ENCODE peak calls at places on chromosomes 12 and 14, in nine cellular contexts. I, L, Y, T, O, H, D, P and U are unnamed samples.

GRCh38 chr14:104392396-104393198 is 187.0 kb upstream of the C14orf180 start:
- DNase-seq in L (no peak), H (no peak), D (no peak), T (no peak), P (no peak), Y (no peak), I (no peak), O (no peak), U (no peak)

GRCh38 chr14:68670344-68670725 is 122.5 kb downstream of the ZFP36L1 start:
- DNase-seq in P (no peak), T (no peak), Y (no peak), D (no peak), H (no peak), L (no peak), O (no peak), I (no peak), U (no peak)

GRCh38 chr12:3054374-3054773 is 22.8 kb upstream of the TSPAN9 start:
- DNase-seq in O (no peak), P (no peak), I (no peak), H (no peak), T (no peak), D (no peak), Y (no peak), L (no peak), U (no peak)

GRCh38 chr14:82366803-82367202 is 833.1 kb upstream of the SEL1L start:
- DNase-seq in I (no peak), P (no peak), D (no peak), T (no peak), H (no peak), L (no peak), O (no peak), Y (no peak), U (no peak)

GRCh38 chr12:53213348-53213747 is 6.3 kb upstream of the ITGB7 start:
- DNase-seq in L (peak), O (peak), D (peak), T (peak), H (peak), Y (peak), P (no peak), I (peak), U (no peak)

GRCh38 chr12:2654741-2655140 is 140.0 kb upstream of the FKBP4 start:
- DNase-seq in P (no peak), D (no peak), I (no peak), Y (no peak), T (no peak), L (no peak), H (no peak), O (no peak), U (no peak)

GRCh38 chr12:56007148-56007891 is 10.2 kb downstream of the SUOX start:
- DNase-seq in H (peak), D (peak), P (peak), T (peak), I (peak), L (peak), Y (peak), O (peak), U (no peak)

GRCh38 chr12:2779281-2779680 is 15.5 kb upstream of the FKBP4 start:
- DNase-seq in P (no peak), T (no peak), I (no peak), H (no peak), O (no peak), L (no peak), Y (no peak), D (no peak), U (no peak)

GRCh38 chr12:81502912-81503695 is 256.0 kb downstream of the PPFIA2 start:
- DNase-seq in D (no peak), P (no peak), I (no peak), O (no peak), Y (no peak), H (no peak), L (no peak), T (peak), U (peak)

GRCh38 chr12:101781834-101782543 is 42.7 kb upstream of the SYCP3 start:
- DNase-seq in D (no peak), T (peak), H (no peak), O (no peak), I (no peak), Y (no peak), P (no peak), L (no peak), U (no peak)

GRCh38 chr12:45681469-45681868 is 48.0 kb upstream of the ARID2 start:
- DNase-seq in Y (no peak), T (peak), I (no peak), O (no peak), D (no peak), P (no peak), H (no peak), L (no peak), U (no peak)

GRCh38 chr12:68617160-68617926 is 6.6 kb downstream of the RAP1B start:
- DNase-seq in D (no peak), P (no peak), O (no peak), L (no peak), H (no peak), T (peak), I (no peak), Y (no peak), U (no peak)

GRCh38 chr12:83404521-83404920 is 717.8 kb downstream of the TMTC2 start:
- DNase-seq in P (no peak), O (no peak), D (no peak), Y (no peak), H (no peak), I (no peak), T (no peak), L (no peak), U (no peak)

GRCh38 chr12:38904932-38905479 is 385 bp downstream of the CPNE8 start:
- DNase-seq in P (peak), Y (peak), H (peak), O (peak), T (no peak), I (peak), D (peak), L (peak), U (no peak)

GRCh38 chr14:39175445-39176262 is 600 bp downstream of the PNN start:
- DNase-seq in P (no peak), L (no peak), I (no peak), O (no peak), H (peak), D (no peak), T (peak), Y (peak), U (no peak)

GRCh38 chr12:95582230-95583058 is 31.2 kb upstream of the USP44 start:
- DNase-seq in L (no peak), O (no peak), T (peak), H (no peak), P (peak), Y (no peak), I (no peak), D (no peak), U (no peak)

GRCh38 chr12:111450676-111451075 is 45.0 kb downstream of the SH2B3 start:
- DNase-seq in O (no peak), P (no peak), D (no peak), I (no peak), Y (no peak), T (no peak), H (no peak), L (no peak), U (no peak)

GRCh38 chr14:51657762-51658161 is 6.1 kb downstream of the FRMD6 start:
- DNase-seq in D (no peak), O (no peak), P (no peak), L (no peak), T (peak), H (no peak), Y (no peak), I (no peak), U (no peak)

GRCh38 chr12:25615119-25615518 is 62.0 kb upstream of the LMNTD1 start:
- DNase-seq in P (no peak), T (peak), Y (no peak), O (no peak), D (no peak), L (no peak), H (no peak), I (no peak), U (peak)

GRCh38 chr14:72711936-72712335 is 182.0 kb downstream of the DPF3 start:
- DNase-seq in P (no peak), T (no peak), D (no peak), O (no peak), H (no peak), L (no peak), Y (no peak), I (no peak), U (no peak)

GRCh38 chr14:100453930-100454329 is 130.8 kb downstream of the SLC25A47 start:
- DNase-seq in P (no peak), D (no peak), H (no peak), L (no peak), Y (no peak), I (no peak), O (no peak), T (no peak), U (no peak)

GRCh38 chr14:26204362-26204953 is 393.4 kb downstream of the NOVA1 start:
- DNase-seq in T (no peak), P (no peak), Y (no peak), D (no peak), L (no peak), O (no peak), I (no peak), H (no peak), U (no peak)

GRCh38 chr14:56133547-56133946 is 15.3 kb downstream of the PELI2 start:
- DNase-seq in I (no peak), D (no peak), P (no peak), T (no peak), O (no peak), Y (no peak), L (no peak), H (no peak), U (no peak)

GRCh38 chr14:94056579-94057308 is 24.3 kb downstream of the DDX24 start:
- DNase-seq in T (no peak), H (no peak), D (no peak), P (no peak), L (no peak), O (no peak), Y (no peak), I (no peak), U (no peak)

GRCh38 chr14:36585100-36585499 is 2.7 kb upstream of the NKX2-8 start:
- DNase-seq in D (no peak), T (no peak), P (no peak), Y (no peak), L (no peak), I (no peak), O (no peak), H (no peak), U (no peak)

GRCh38 chr14:55913324-55914035 is 204.7 kb upstream of the PELI2 start:
- DNase-seq in T (peak), P (no peak), I (no peak), H (no peak), O (no peak), L (no peak), Y (no peak), D (no peak), U (no peak)

GRCh38 chr14:69475194-69475818 is 9.2 kb upstream of the PLEKHD1 start:
- DNase-seq in H (no peak), I (no peak), P (no peak), L (no peak), T (peak), O (no peak), D (no peak), Y (no peak), U (no peak)

GRCh38 chr12:111673503-111673902 is 12.3 kb downstream of the BRAP start:
- DNase-seq in O (no peak), Y (no peak), P (peak), L (no peak), H (no peak), D (no peak), T (peak), I (no peak), U (no peak)

GRCh38 chr12:8644345-8645248 is 18.0 kb downstream of the MFAP5 start:
- DNase-seq in P (no peak), I (no peak), H (peak), D (peak), O (peak), L (peak), T (no peak), Y (no peak), U (no peak)

GRCh38 chr12:34402899-34403705 is 380.8 kb downstream of the ALG10 start:
- DNase-seq in T (no peak), L (no peak), D (no peak), I (no peak), H (no peak), P (no peak), Y (peak), O (no peak), U (no peak)

GRCh38 chr12:51441583-51441982 is 17.0 kb downstream of the SLC4A8 start:
- DNase-seq in D (no peak), I (no peak), T (peak), Y (no peak), L (no peak), P (no peak), O (no peak), H (no peak), U (no peak)

GRCh38 chr12:27024291-27024690 is 1.9 kb downstream of the MED21 start:
- DNase-seq in T (peak), P (no peak), Y (no peak), D (no peak), H (no peak), L (no peak), O (no peak), I (no peak), U (no peak)

GRCh38 chr12:116882742-116883141 is 1.5 kb upstream of the HRK start:
- DNase-seq in D (no peak), Y (no peak), L (peak), T (peak), P (no peak), I (no peak), H (no peak), O (no peak), U (no peak)

GRCh38 chr12:52566847-52567291 is 6.8 kb downstream of the KRT74 start:
- DNase-seq in Y (no peak), P (no peak), I (no peak), T (no peak), D (no peak), H (no peak), O (no peak), L (no peak), U (no peak)

GRCh38 chr14:97218713-97219355 is 421.7 kb downstream of the VRK1 start:
- DNase-seq in T (no peak), O (peak), P (no peak), H (no peak), L (peak), D (peak), Y (peak), I (no peak), U (no peak)

GRCh38 chr12:6643569-6644256 is 3.5 kb downstream of the ACRBP start:
- DNase-seq in Y (no peak), L (no peak), T (no peak), H (no peak), I (no peak), P (no peak), D (no peak), O (no peak), U (no peak)